ENCODE peak calls at places on chromosomes 3 and 15, in eight cellular contexts. L is spleen; V is SJSA1; R is lung; Z is CD8-positive, alpha-beta T cell; W is kidney; N is right cardiac atrium; B is effector memory CD4-positive, alpha-beta T cell. H is an unnamed sample.

GRCh38 chr3:49217688-49218470 is 46.5 kb downstream of the KLHDC8B start:
- DNase-seq in L (no peak), V (no peak), R (no peak), Z (no peak), W (no peak), N (peak; percentile 81), B (no peak), H (peak; percentile 38)

GRCh38 chr3:170356596-170357175 is 829 bp upstream of the SKIL start:
- DNase-seq in L (peak; percentile 96), V (peak; percentile 89), R (peak; percentile 84), Z (peak; percentile 75), W (peak; percentile 96), N (peak; percentile 96), B (no peak), H (peak; percentile 89)

GRCh38 chr3:100932491-100932890 is 60.7 kb downstream of the ABI3BP start:
- DNase-seq in L (no peak), V (no peak), R (no peak), Z (no peak), W (no peak), N (no peak), B (no peak), H (no peak)

GRCh38 chr3:9314796-9315195 is 48.1 kb upstream of the THUMPD3 start:
- DNase-seq in L (no peak), V (no peak), R (no peak), Z (no peak), W (no peak), N (no peak), B (no peak), H (no peak)

GRCh38 chr15:70597056-70597603 is 166.2 kb downstream of the UACA start:
- DNase-seq in L (no peak), V (peak; percentile 40), R (peak; percentile 22), Z (no peak), W (no peak), N (no peak), B (no peak), H (no peak)

GRCh38 chr3:4834403-4834866 is 144.8 kb upstream of the BHLHE40 start:
- DNase-seq in L (peak; percentile 85), V (no peak), R (no peak), Z (peak; percentile 74), W (no peak), N (peak; percentile 45), B (peak; percentile 69), H (peak; percentile 72)

GRCh38 chr3:186896875-186897274 is 33.5 kb upstream of the ST6GAL1 start:
- DNase-seq in L (no peak), V (no peak), R (no peak), Z (no peak), W (no peak), N (no peak), B (no peak), H (no peak)

GRCh38 chr3:39639344-39640236 is 169.8 kb upstream of the MYRIP start:
- DNase-seq in L (no peak), V (peak; percentile 76), R (peak; percentile 31), Z (no peak), W (no peak), N (no peak), B (no peak), H (peak; percentile 8)

GRCh38 chr15:93308026-93308670 is 219.1 kb upstream of the RGMA start:
- DNase-seq in L (no peak), V (peak; percentile 6), R (no peak), Z (no peak), W (no peak), N (no peak), B (no peak), H (no peak)

GRCh38 chr15:45529613-45530012 is 7.1 kb upstream of the SLC30A4 start:
- DNase-seq in L (no peak), V (no peak), R (no peak), Z (no peak), W (no peak), N (peak; percentile 51), B (no peak), H (no peak)

GRCh38 chr3:165642761-165643432 is 194.3 kb downstream of the BCHE start:
- DNase-seq in L (no peak), V (peak; percentile 60), R (peak; percentile 66), Z (no peak), W (no peak), N (peak; percentile 18), B (no peak), H (peak; percentile 92)

GRCh38 chr15:70854669-70854976 is 666 bp upstream of the LARP6 start:
- DNase-seq in L (no peak), V (no peak), R (no peak), Z (no peak), W (no peak), N (no peak), B (no peak), H (no peak)

GRCh38 chr3:194311000-194311399 is 40.1 kb downstream of the CPN2 start:
- DNase-seq in L (no peak), V (no peak), R (no peak), Z (no peak), W (no peak), N (no peak), B (no peak), H (no peak)

GRCh38 chr3:193897288-193897687 is 238.7 kb upstream of the HES1 start:
- DNase-seq in L (no peak), V (no peak), R (no peak), Z (no peak), W (no peak), N (peak; percentile 90), B (no peak), H (peak; percentile 77)

GRCh38 chr15:49238342-49238741 is 68.3 kb downstream of the GALK2 start:
- DNase-seq in L (no peak), V (no peak), R (no peak), Z (no peak), W (no peak), N (no peak), B (no peak), H (peak; percentile 22)

GRCh38 chr15:59605994-59606393 is 5.6 kb upstream of the GCNT3 start:
- DNase-seq in L (no peak), V (no peak), R (no peak), Z (no peak), W (no peak), N (no peak), B (no peak), H (no peak)

GRCh38 chr15:41323611-41324010 is 8.8 kb downstream of the OIP5 start:
- DNase-seq in L (no peak), V (no peak), R (no peak), Z (no peak), W (no peak), N (no peak), B (no peak), H (no peak)

GRCh38 chr3:61060421-61060861 is 190.8 kb downstream of the FHIT start:
- DNase-seq in L (no peak), V (no peak), R (no peak), Z (no peak), W (no peak), N (no peak), B (no peak), H (no peak)

GRCh38 chr3:192867645-192868044 is 50.0 kb downstream of the MB21D2 start:
- DNase-seq in L (no peak), V (no peak), R (no peak), Z (no peak), W (no peak), N (no peak), B (no peak), H (no peak)

GRCh38 chr3:139448104-139448503 is 28.2 kb downstream of the RBP2 start:
- DNase-seq in L (no peak), V (no peak), R (no peak), Z (no peak), W (no peak), N (peak; percentile 40), B (no peak), H (peak; percentile 54)

GRCh38 chr15:98903377-98904018 is 104.1 kb downstream of the PGPEP1L start:
- DNase-seq in L (no peak), V (peak; percentile 83), R (no peak), Z (no peak), W (no peak), N (no peak), B (no peak), H (no peak)

GRCh38 chr15:101115887-101116680 is 135.8 kb downstream of the CHSY1 start:
- DNase-seq in L (peak; percentile 76), V (no peak), R (peak; percentile 54), Z (no peak), W (peak; percentile 89), N (peak; percentile 82), B (no peak), H (peak; percentile 86)

GRCh38 chr3:46895204-46895660 is 17.7 kb downstream of the PTH1R start:
- DNase-seq in L (peak; percentile 90), V (peak; percentile 65), R (peak; percentile 74), Z (peak; percentile 87), W (peak; percentile 84), N (peak; percentile 94), B (peak; percentile 53), H (peak; percentile 64)

GRCh38 chr3:195068045-195068444 is 202.9 kb downstream of the XXYLT1 start:
- DNase-seq in L (no peak), V (no peak), R (no peak), Z (no peak), W (no peak), N (no peak), B (no peak), H (no peak)

DNA sequence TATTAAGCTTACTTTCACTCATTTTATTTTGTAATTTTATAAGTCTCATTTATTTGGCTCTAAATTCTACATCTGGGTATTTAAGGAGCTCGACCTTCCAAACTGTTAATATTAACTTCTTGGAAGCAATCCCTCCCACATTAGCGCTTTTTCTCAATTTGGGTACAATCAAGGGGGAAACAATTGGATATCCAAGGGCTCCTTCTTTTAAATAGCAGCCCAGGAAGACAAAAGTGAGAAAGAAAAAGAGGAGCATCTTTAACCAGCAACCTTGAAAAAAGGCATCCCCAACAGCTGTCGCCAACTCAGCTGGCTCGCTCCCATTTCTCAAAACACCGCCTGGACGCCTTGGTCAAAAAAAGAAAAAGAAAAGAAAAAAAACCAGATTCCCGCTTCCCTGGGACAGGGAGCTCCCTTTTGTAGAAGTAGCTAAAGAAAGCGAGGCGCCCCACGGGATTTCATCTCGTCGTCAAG is 864 bp downstream of the C3orf70 start:
- DNase-seq in L (no peak), V (no peak), R (no peak), Z (no peak), W (no peak), N (peak; percentile 87), B (no peak), H (no peak)
- H3K4me3 ChIP-seq in L (peak overlapping the region; percentile 54), V (peak overlapping the region; percentile 38), R (peak overlapping the region; percentile 60), Z (peak overlapping the region; percentile 29), W (no peak overlapping the region), N (peak overlapping the region; percentile 51), B (no peak overlapping the region), H (peak overlapping the region; percentile 88)

GRCh38 chr15:43763819-43764446 is 12.8 kb downstream of the ELL3 start:
- DNase-seq in L (no peak), V (no peak), R (no peak), Z (no peak), W (no peak), N (no peak), B (no peak), H (no peak)
- H3K27ac ChIP-seq in L (peak overlapping the region; percentile 43), V (no peak overlapping the region), R (no peak overlapping the region), Z (no peak overlapping the region), W (no peak overlapping the region), N (no peak overlapping the region), B (no peak overlapping the region), H (no peak overlapping the region)

GRCh38 chr3:159816507-159816906 is 172.1 kb upstream of the IL12A start:
- DNase-seq in L (no peak), V (no peak), R (no peak), Z (no peak), W (no peak), N (no peak), B (no peak), H (no peak)
- H3K4me1 ChIP-seq in L (peaks cover 12% of the 10 kb centered on the region), V (peaks cover 19% of the 10 kb centered on the region), R (peaks cover 7% of the 10 kb centered on the region), Z (no peaks in the 10 kb centered on the region), W (peaks cover 3% of the 10 kb centered on the region), N (peaks cover 8% of the 10 kb centered on the region), B (no peaks in the 10 kb centered on the region), H (peaks cover 3% of the 10 kb centered on the region)

GRCh38 chr3:36906504-36907149 is 38.2 kb downstream of the TRANK1 start:
- DNase-seq in L (no peak), V (no peak), R (no peak), Z (no peak), W (no peak), N (no peak), B (no peak), H (no peak)
- H3K4me3 ChIP-seq in L (no peak overlapping the region), V (no peak overlapping the region), R (no peak overlapping the region), Z (peak overlapping the region; percentile 32), W (no peak overlapping the region), N (no peak overlapping the region), B (peak overlapping the region; percentile 30), H (no peak overlapping the region)

H was measured in SJCRH30.